ENCODE peak calls at places on chromosomes 11 and 22, in four cellular contexts. P is A549, S is HepG2, M is K562. Z is an unnamed sample. For H3K4me1, the result is how much of the 10 kb centered on the place peaks cover.

GRCh38 chr11:108906329-108906728 is 241.5 kb downstream of the DDX10 start:
- DNase-seq in P (peak), M (no peak), S (peak), Z (no peak)

GRCh38 chr22:35604671-35605457 is 12.3 kb downstream of the MB start:
- DNase-seq in P (no peak), S (no peak), M (peak), Z (no peak)

GRCh38 chr22:50179937-50180726 is 5.6 kb upstream of the TRABD start:
- DNase-seq in P (no peak), M (no peak), S (no peak), Z (no peak)

GRCh38 chr11:108958446-108959123 is 293.7 kb downstream of the DDX10 start:
- DNase-seq in M (peak), S (no peak), P (peak), Z (no peak)

GRCh38 chr22:26606611-26607010 is 11.2 kb downstream of the CRYBB1 start:
- DNase-seq in S (no peak), M (no peak), P (peak), Z (no peak)

GRCh38 chr11:128831781-128832497 is 35.2 kb downstream of the KCNJ1 start:
- DNase-seq in M (no peak), P (no peak), S (no peak), Z (no peak)

GRCh38 chr22:49156662-49157285 is 670.9 kb downstream of the BRD1 start:
- DNase-seq in M (no peak), S (no peak), P (no peak), Z (no peak)

GRCh38 chr11:74380746-74381439 is 17.3 kb downstream of the PGM2L1 start:
- DNase-seq in M (no peak), P (peak), S (no peak), Z (no peak)

GRCh38 chr11:23961503-23962338 is 535.1 kb upstream of the LUZP2 start:
- DNase-seq in P (no peak), S (no peak), M (no peak), Z (no peak)

GRCh38 chr22:37335819-37336199 is 53.5 kb downstream of the CYTH4 start:
- DNase-seq in P (no peak), M (no peak), S (no peak), Z (no peak)

GRCh38 chr11:11243258-11243789 is 109.7 kb downstream of the CSNK2A3 start:
- DNase-seq in M (no peak), S (no peak), P (no peak), Z (no peak)

GRCh38 chr22:19275919-19276600 is 15.5 kb downstream of the CLTCL1 start:
- DNase-seq in M (peak), P (no peak), S (no peak), Z (peak)

GRCh38 chr22:25564979-25565677 is 653 bp downstream of the GRK3 start:
- DNase-seq in M (no peak), P (peak), S (no peak), Z (peak)

GRCh38 chr22:43345761-43346261 is 2.6 kb upstream of the SCUBE1 start:
- DNase-seq in M (peak), S (peak), P (peak), Z (no peak)

GRCh38 chr11:115806056-115806455 is 301.8 kb upstream of the CADM1 start:
- DNase-seq in P (no peak), S (no peak), M (no peak), Z (no peak)

GRCh38 chr11:34962034-34962433 is 45.6 kb downstream of the PDHX start:
- DNase-seq in P (no peak), S (no peak), M (no peak), Z (no peak)

DNA sequence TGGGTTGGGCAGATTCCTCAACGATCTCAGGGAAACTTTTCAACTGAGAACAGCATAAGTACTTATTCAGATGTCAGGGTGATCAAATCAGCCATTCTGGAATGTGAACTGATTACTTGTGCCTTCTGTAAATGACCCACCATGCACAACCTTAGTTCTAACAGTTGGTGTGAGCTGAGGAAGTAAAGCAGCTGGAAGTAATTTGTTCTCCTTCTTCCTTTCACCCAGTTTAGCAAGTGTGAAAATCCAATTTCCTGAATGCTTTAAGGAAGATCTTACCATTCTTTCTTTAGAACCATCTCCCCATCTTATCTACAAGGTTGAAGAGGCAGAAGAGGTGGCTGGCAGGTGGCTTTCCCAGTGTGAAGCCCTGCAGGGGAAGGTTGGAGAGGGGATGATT is 781.6 kb downstream of the ETS1 start:
- DNase-seq in P (no peak), S (no peak), M (no peak), Z (no peak)
- TF ChIP-seq PHF8 in P (no peak), S (no peak), M (no peak), Z (no peak)

GRCh38 chr11:117068303-117068860 is 29.8 kb downstream of the SIK3 start:
- DNase-seq in S (no peak), P (no peak), M (no peak), Z (no peak)

GRCh38 chr11:117064275-117064674 is 34.0 kb downstream of the SIK3 start:
- DNase-seq in M (no peak), S (no peak), P (no peak), Z (no peak)

GRCh38 chr11:117071344-117071787 is 26.9 kb downstream of the SIK3 start:
- DNase-seq in S (peak), M (peak), P (peak), Z (no peak)

GRCh38 chr11:117070016-117070415 is 28.2 kb downstream of the SIK3 start:
- DNase-seq in P (no peak), M (no peak), S (no peak), Z (no peak)

DNA sequence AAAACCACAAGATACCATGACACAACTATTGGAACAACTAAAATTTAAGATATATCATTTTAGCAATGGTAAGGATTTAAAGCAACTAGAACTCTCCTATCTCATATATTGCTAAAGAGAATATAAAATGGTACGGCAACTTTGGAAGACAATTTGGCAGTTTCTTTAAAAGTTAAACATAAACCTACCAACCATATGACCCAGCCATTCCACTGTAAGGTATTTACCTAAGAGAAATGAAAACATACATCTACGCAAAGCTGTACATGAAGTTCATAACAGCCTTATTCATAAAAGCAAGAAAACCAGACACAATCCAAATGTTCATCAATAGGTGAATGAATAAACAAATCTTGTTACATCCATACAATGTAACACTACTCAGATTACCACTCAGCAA is 31.3 kb downstream of the SIK3 start:
- DNase-seq in P (no peak), S (no peak), M (no peak), Z (no peak)
- H3K4me1 ChIP-seq in P (half or more), S (under half), M (under half), Z (under half)

DNA sequence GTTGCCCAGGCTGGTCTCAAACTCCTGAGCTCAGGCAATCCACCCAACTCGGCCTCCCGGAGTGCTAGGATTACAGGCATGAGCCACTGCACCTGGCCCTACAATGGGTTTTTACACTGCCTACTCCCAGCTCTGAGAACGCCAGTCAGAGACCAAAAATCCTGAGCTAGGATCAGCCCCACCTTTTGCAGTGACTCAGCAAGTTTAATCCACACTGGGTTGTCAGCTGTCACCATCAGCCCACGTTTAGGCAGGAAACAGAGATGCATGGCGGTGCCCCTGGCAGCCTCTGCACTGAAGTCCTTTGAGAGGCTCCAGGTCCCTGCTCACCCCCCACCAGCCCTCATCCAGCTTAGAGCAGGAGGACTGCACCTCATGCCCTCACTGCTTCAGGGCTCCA is 117.6 kb downstream of the ARHGAP8 start:
- DNase-seq in S (no peak), M (peak), P (peak), Z (no peak)
- TF ChIP-seq PHF8 in S (no peak), M (no peak), P (no peak), Z (no peak)

DNA sequence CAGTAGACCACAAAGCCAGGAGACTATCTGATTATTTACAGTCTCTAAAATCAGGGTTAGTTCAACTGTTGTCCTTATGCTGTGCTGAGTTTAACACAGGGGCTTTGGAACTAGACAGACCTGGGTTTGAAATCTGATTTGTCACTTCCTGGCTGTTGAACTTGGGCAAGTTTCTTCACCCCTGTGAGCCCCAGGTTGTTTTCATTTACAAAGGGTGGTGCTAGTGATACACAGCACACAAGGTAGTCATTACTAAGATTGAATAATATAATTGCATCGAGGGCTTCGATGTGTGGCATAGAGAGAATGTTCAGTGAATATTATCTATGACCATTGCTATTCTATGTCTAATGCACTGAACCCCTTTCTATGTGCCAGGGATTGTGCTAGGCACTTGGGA is 36.4 kb downstream of the CLMP start:
- DNase-seq in P (no peak), S (no peak), M (no peak), Z (no peak)
- H3K4me1 ChIP-seq in P (under half), S (under half), M (under half), Z (under half)

GRCh38 chr22:40634119-40634903 is 2.2 kb downstream of the MRTFA start:
- DNase-seq in P (no peak), M (no peak), S (no peak), Z (no peak)

GRCh38 chr22:40637181-40638150 is 947 bp upstream of the MRTFA start:
- DNase-seq in P (no peak), S (no peak), M (no peak), Z (peak)

GRCh38 chr22:40635940-40636379 is 559 bp downstream of the MRTFA start:
- DNase-seq in P (no peak), M (no peak), S (no peak), Z (no peak)

GRCh38 chr22:40636380-40637180 is at the start of gene MRTFA:
- DNase-seq in S (peak), P (peak), M (peak), Z (peak)

DNA sequence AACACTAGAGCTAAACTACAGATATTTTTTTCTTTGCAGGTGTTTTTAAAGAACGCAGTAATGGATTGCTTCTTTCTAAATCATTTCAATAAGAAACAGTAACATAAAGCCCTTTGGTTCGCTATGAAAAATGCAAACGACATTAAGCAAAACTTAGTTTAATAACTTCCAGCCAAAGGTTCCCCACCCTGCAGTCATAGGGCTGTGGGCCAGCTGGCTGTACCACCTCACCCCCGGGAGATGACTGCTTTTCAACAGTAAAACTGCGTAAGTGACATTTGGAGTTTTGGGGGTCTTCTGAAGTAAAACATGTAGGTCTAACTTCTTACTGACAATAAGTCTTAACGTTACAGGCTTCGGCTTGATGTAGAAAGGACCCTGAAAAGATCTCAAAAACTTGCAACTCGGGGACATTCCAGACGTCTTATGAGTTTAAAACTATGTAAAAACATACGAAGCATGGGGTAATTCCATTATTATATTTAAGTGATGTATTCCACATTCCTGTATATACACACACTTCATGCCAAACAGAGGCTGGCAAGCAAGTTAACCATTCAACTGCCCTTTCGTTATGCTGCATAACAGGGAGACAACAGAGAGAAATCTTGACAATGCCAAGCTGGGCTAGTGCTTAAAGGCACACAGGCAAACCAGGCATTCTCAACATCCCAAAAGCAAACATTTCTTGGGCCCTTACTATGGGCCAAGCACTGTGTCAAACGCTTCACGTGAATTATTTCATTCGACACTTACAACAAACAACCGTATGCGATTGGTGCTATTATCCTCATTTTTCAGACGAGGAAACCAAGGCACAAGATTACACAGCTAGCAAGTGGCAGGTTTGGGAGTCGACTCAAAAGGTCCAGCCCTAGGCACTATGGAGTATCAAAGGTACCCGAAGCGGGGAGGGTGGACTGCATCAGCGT is 1.2 kb downstream of the MRTFA start:
- DNase-seq in P (no peak), M (no peak), S (no peak), Z (no peak)
- TF ChIP-seq PHF8 in P (no peak), M (no peak), S (no peak), Z (no peak)

Z was measured in H1.